ENCODE peak calls at places on chromosomes 11 and 22, in four cellular contexts. One of them, this sample, is unnamed.

GRCh38 chr11:115257286-115258077 is 246.7 kb downstream of the CADM1 start:
- DNase-seq in AG04449: no peak
- DNase-seq in heart left ventricle: no peak
- DNase-seq in osteocyte: no peak
- DNase-seq in this sample: no peak

GRCh38 chr22:22078329-22078728 is 95.7 kb upstream of the TOP3B start:
- DNase-seq in AG04449: no peak
- DNase-seq in heart left ventricle: no peak
- DNase-seq in osteocyte: no peak
- DNase-seq in this sample: no peak

GRCh38 chr11:8728566-8728965 is 46.0 kb downstream of the RPL27A start:
- DNase-seq in AG04449: no peak
- DNase-seq in heart left ventricle: no peak
- DNase-seq in osteocyte: no peak
- DNase-seq in this sample: no peak

GRCh38 chr22:36991220-36991619 is 28.0 kb downstream of the TST start:
- DNase-seq in AG04449: no peak
- DNase-seq in heart left ventricle: no peak
- DNase-seq in osteocyte: no peak
- DNase-seq in this sample: no peak

GRCh38 chr11:8035225-8035846 is 45.7 kb upstream of the TUB start:
- DNase-seq in AG04449: no peak
- DNase-seq in heart left ventricle: no peak
- DNase-seq in osteocyte: peak
- DNase-seq in this sample: peak

GRCh38 chr11:12924650-12925049 is 84.5 kb upstream of the RASSF10 start:
- DNase-seq in AG04449: no peak
- DNase-seq in heart left ventricle: no peak
- DNase-seq in osteocyte: no peak
- DNase-seq in this sample: no peak

GRCh38 chr11:114914231-114915005 is 236.1 kb downstream of the NXPE2 start:
- DNase-seq in AG04449: no peak
- DNase-seq in heart left ventricle: no peak
- DNase-seq in osteocyte: no peak
- DNase-seq in this sample: no peak

GRCh38 chr11:8838248-8838647 is 72.7 kb upstream of the AKIP1 start:
- DNase-seq in AG04449: no peak
- DNase-seq in heart left ventricle: no peak
- DNase-seq in osteocyte: no peak
- DNase-seq in this sample: no peak

GRCh38 chr22:37748659-37749058 is 51.8 kb downstream of the TRIOBP start:
- DNase-seq in AG04449: no peak
- DNase-seq in heart left ventricle: no peak
- DNase-seq in osteocyte: no peak
- DNase-seq in this sample: no peak

GRCh38 chr11:90288207-90288821 is 65.5 kb upstream of the CHORDC1 start:
- DNase-seq in AG04449: no peak
- DNase-seq in heart left ventricle: no peak
- DNase-seq in osteocyte: no peak
- DNase-seq in this sample: no peak

GRCh38 chr11:9123595-9124304 is 32.4 kb upstream of the SCUBE2 start:
- DNase-seq in AG04449: no peak
- DNase-seq in heart left ventricle: no peak
- DNase-seq in osteocyte: no peak
- DNase-seq in this sample: no peak

GRCh38 chr22:20155330-20156041 is 4.6 kb upstream of the CCDC188 start:
- DNase-seq in AG04449: no peak
- DNase-seq in heart left ventricle: peak
- DNase-seq in osteocyte: no peak
- DNase-seq in this sample: no peak

GRCh38 chr11:62514151-62514550 is 32.5 kb downstream of the AHNAK start:
- DNase-seq in AG04449: no peak
- DNase-seq in heart left ventricle: no peak
- DNase-seq in osteocyte: no peak
- DNase-seq in this sample: no peak

GRCh38 chr11:17790453-17790852 is 55.9 kb downstream of the KCNC1 start:
- DNase-seq in AG04449: no peak
- DNase-seq in heart left ventricle: no peak
- DNase-seq in osteocyte: no peak
- DNase-seq in this sample: no peak

GRCh38 chr22:28909375-28909774 is 26.0 kb downstream of the ZNRF3 start:
- DNase-seq in AG04449: no peak
- DNase-seq in heart left ventricle: no peak
- DNase-seq in osteocyte: no peak
- DNase-seq in this sample: no peak

GRCh38 chr11:69044111-69045013 is 4.4 kb upstream of the TPCN2 start:
- DNase-seq in AG04449: peak
- DNase-seq in heart left ventricle: peak
- DNase-seq in osteocyte: no peak
- DNase-seq in this sample: no peak

GRCh38 chr22:38271927-38272372 is 860 bp downstream of the TMEM184B start:
- DNase-seq in AG04449: no peak
- DNase-seq in heart left ventricle: no peak
- DNase-seq in osteocyte: no peak
- DNase-seq in this sample: no peak

GRCh38 chr11:130909650-130910049 is 6.6 kb downstream of the SNX19 start:
- DNase-seq in AG04449: peak
- DNase-seq in heart left ventricle: no peak
- DNase-seq in osteocyte: no peak
- DNase-seq in this sample: no peak

GRCh38 chr11:44611687-44612437 is 46.4 kb downstream of the CD82 start:
- DNase-seq in AG04449: no peak
- DNase-seq in heart left ventricle: peak
- DNase-seq in osteocyte: no peak
- DNase-seq in this sample: no peak

GRCh38 chr11:69041516-69041915 is 7.2 kb upstream of the TPCN2 start:
- DNase-seq in AG04449: no peak
- DNase-seq in heart left ventricle: no peak
- DNase-seq in osteocyte: no peak
- DNase-seq in this sample: no peak

GRCh38 chr11:110971110-110971509 is 258.9 kb upstream of the ARHGAP20 start:
- DNase-seq in AG04449: no peak
- DNase-seq in heart left ventricle: no peak
- DNase-seq in osteocyte: no peak
- DNase-seq in this sample: no peak

GRCh38 chr11:73570415-73571114 is 27.3 kb downstream of the FAM168A start:
- DNase-seq in AG04449: no peak
- DNase-seq in heart left ventricle: no peak
- DNase-seq in osteocyte: no peak
- DNase-seq in this sample: no peak

GRCh38 chr22:19448739-19449421 is 1.4 kb upstream of the C22orf39 start:
- DNase-seq in AG04449: no peak
- DNase-seq in heart left ventricle: no peak
- DNase-seq in osteocyte: no peak
- DNase-seq in this sample: no peak

GRCh38 chr11:70716986-70717775 is 318.9 kb downstream of the CTTN start:
- DNase-seq in AG04449: no peak
- DNase-seq in heart left ventricle: no peak
- DNase-seq in osteocyte: no peak
- DNase-seq in this sample: no peak

GRCh38 chr22:38490915-38491314 is 15.2 kb downstream of the DDX17 start:
- DNase-seq in AG04449: no peak
- DNase-seq in heart left ventricle: peak
- DNase-seq in osteocyte: no peak
- DNase-seq in this sample: no peak

GRCh38 chr11:134528453-134528852 is 116.4 kb upstream of the B3GAT1 start:
- DNase-seq in AG04449: no peak
- DNase-seq in heart left ventricle: peak
- DNase-seq in osteocyte: peak
- DNase-seq in this sample: peak

GRCh38 chr11:75380716-75381420 is 18.4 kb upstream of the RPS3 start:
- DNase-seq in AG04449: no peak
- DNase-seq in heart left ventricle: peak
- DNase-seq in osteocyte: no peak
- DNase-seq in this sample: no peak

GRCh38 chr11:87301785-87302540 is 264.2 kb downstream of the TMEM135 start:
- DNase-seq in AG04449: no peak
- DNase-seq in heart left ventricle: no peak
- DNase-seq in osteocyte: no peak
- DNase-seq in this sample: no peak

GRCh38 chr11:111836766-111837165 is 34.6 kb downstream of the ALG9 start:
- DNase-seq in AG04449: no peak
- DNase-seq in heart left ventricle: no peak
- DNase-seq in osteocyte: no peak
- DNase-seq in this sample: no peak

GRCh38 chr11:38818720-38819119 is 2220.7 kb upstream of the RAG2 start:
- DNase-seq in AG04449: no peak
- DNase-seq in heart left ventricle: no peak
- DNase-seq in osteocyte: no peak
- DNase-seq in this sample: no peak

GRCh38 chr11:133947298-133947905 is 9.4 kb downstream of the IGSF9B start:
- DNase-seq in AG04449: no peak
- DNase-seq in heart left ventricle: peak
- DNase-seq in osteocyte: no peak
- DNase-seq in this sample: no peak

DNA sequence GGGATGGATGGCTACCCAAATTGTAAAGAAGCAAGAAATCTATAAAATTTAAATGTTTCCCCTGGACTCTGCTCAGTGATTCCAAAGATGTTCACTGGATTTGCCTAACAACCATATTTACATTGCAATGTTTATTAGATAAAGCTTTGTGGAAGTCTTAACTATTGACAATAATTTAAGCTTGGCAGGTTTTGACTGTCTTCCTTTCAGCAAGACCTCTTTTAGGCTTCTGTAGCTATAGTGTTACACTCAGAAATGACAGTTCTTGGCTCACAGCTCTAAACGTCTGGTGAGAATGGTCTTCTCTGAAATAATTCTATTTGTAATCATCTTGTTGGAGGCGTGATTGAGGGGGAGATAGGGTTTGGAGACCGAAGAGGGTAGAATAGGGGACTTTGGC is 44.8 kb upstream of the CRTAM start:
- DNase-seq in AG04449: no peak
- DNase-seq in heart left ventricle: no peak
- DNase-seq in osteocyte: no peak
- DNase-seq in this sample: no peak
- TF ChIP-seq CTCF in AG04449: no peak
- TF ChIP-seq CTCF in heart left ventricle: no peak
- TF ChIP-seq CTCF in osteocyte: no peak
- TF ChIP-seq CTCF in this sample: no peak

GRCh38 chr22:23856721-23857605 is 712 bp upstream of the SLC2A11 start:
- DNase-seq in AG04449: no peak
- DNase-seq in heart left ventricle: peak
- DNase-seq in osteocyte: no peak
- DNase-seq in this sample: peak
- TF ChIP-seq CTCF in AG04449: peak
- TF ChIP-seq CTCF in heart left ventricle: no peak
- TF ChIP-seq CTCF in osteocyte: no peak
- TF ChIP-seq CTCF in this sample: peak

GRCh38 chr11:2390091-2390870 is 10.3 kb upstream of the TSSC4 start:
- DNase-seq in AG04449: no peak
- DNase-seq in heart left ventricle: no peak
- DNase-seq in osteocyte: no peak
- DNase-seq in this sample: no peak

GRCh38 chr11:2388431-2389024 is 11.4 kb downstream of the CD81 start:
- DNase-seq in AG04449: no peak
- DNase-seq in heart left ventricle: no peak
- DNase-seq in osteocyte: no peak
- DNase-seq in this sample: no peak

GRCh38 chr11:2390871-2391662 is 9.5 kb upstream of the TSSC4 start:
- DNase-seq in AG04449: no peak
- DNase-seq in heart left ventricle: no peak
- DNase-seq in osteocyte: no peak
- DNase-seq in this sample: no peak

GRCh38 chr11:2387266-2387982 is 10.3 kb downstream of the CD81 start:
- DNase-seq in AG04449: no peak
- DNase-seq in heart left ventricle: no peak
- DNase-seq in osteocyte: no peak
- DNase-seq in this sample: no peak

GRCh38 chr11:2389344-2390026 is 11.1 kb upstream of the TSSC4 start:
- DNase-seq in AG04449: no peak
- DNase-seq in heart left ventricle: no peak
- DNase-seq in osteocyte: no peak
- DNase-seq in this sample: no peak
- TF ChIP-seq CTCF in AG04449: no peak
- TF ChIP-seq CTCF in heart left ventricle: no peak
- TF ChIP-seq CTCF in osteocyte: peak
- TF ChIP-seq CTCF in this sample: peak

DNA sequence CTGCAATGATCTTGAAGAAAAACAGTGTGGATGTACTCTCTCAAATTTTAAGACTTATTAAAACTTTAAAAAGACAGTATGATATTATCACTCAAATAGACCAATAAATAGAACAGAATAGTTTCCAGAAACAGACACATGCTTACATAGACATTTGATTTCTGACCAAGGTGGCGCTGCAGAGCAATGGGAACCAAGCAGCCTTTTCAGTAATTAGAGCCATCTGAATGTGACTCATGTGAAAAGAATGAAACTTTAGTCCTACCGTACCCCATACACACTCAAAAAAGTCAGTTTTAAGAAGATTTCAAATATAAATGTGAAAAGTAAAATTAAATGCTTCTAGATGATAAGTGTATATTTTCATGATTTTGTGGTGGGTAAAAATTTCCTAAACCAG is 74.2 kb upstream of the MS4A8 start:
- DNase-seq in AG04449: no peak
- DNase-seq in heart left ventricle: no peak
- DNase-seq in osteocyte: no peak
- DNase-seq in this sample: no peak
- TF ChIP-seq CTCF in AG04449: no peak
- TF ChIP-seq CTCF in heart left ventricle: no peak
- TF ChIP-seq CTCF in osteocyte: peak
- TF ChIP-seq CTCF in this sample: peak

GRCh38 chr11:65013692-65014145 is 241 bp upstream of the ARL2 start:
- DNase-seq in AG04449: peak
- DNase-seq in heart left ventricle: peak
- DNase-seq in osteocyte: peak
- DNase-seq in this sample: peak
- TF ChIP-seq CTCF in AG04449: peak
- TF ChIP-seq CTCF in heart left ventricle: no peak
- TF ChIP-seq CTCF in osteocyte: no peak
- TF ChIP-seq CTCF in this sample: peak

GRCh38 chr11:117945047-117945820 is 16.0 kb upstream of the TMPRSS13 start:
- DNase-seq in AG04449: no peak
- DNase-seq in heart left ventricle: no peak
- DNase-seq in osteocyte: no peak
- DNase-seq in this sample: no peak
- TF ChIP-seq CTCF in AG04449: no peak
- TF ChIP-seq CTCF in heart left ventricle: no peak
- TF ChIP-seq CTCF in osteocyte: no peak
- TF ChIP-seq CTCF in this sample: peak

GRCh38 chr11:77115181-77115611 is 12.6 kb downstream of the OMP start:
- DNase-seq in AG04449: no peak
- DNase-seq in heart left ventricle: no peak
- DNase-seq in osteocyte: no peak
- DNase-seq in this sample: no peak
- TF ChIP-seq CTCF in AG04449: peak
- TF ChIP-seq CTCF in heart left ventricle: no peak
- TF ChIP-seq CTCF in osteocyte: peak
- TF ChIP-seq CTCF in this sample: peak

GRCh38 chr11:78630155-78630554 is 55.5 kb upstream of the NARS2 start:
- DNase-seq in AG04449: no peak
- DNase-seq in heart left ventricle: no peak
- DNase-seq in osteocyte: no peak
- DNase-seq in this sample: no peak

GRCh38 chr11:78635814-78636506 is 61.3 kb upstream of the NARS2 start:
- DNase-seq in AG04449: no peak
- DNase-seq in heart left ventricle: no peak
- DNase-seq in osteocyte: no peak
- DNase-seq in this sample: no peak

GRCh38 chr11:78633516-78634310 is 59.0 kb upstream of the NARS2 start:
- DNase-seq in AG04449: no peak
- DNase-seq in heart left ventricle: no peak
- DNase-seq in osteocyte: peak
- DNase-seq in this sample: no peak

GRCh38 chr11:78630561-78631303 is 56.1 kb upstream of the NARS2 start:
- DNase-seq in AG04449: no peak
- DNase-seq in heart left ventricle: no peak
- DNase-seq in osteocyte: peak
- DNase-seq in this sample: no peak
- TF ChIP-seq CTCF in AG04449: no peak
- TF ChIP-seq CTCF in heart left ventricle: no peak
- TF ChIP-seq CTCF in osteocyte: peak
- TF ChIP-seq CTCF in this sample: no peak

This sample was measured in type B pancreatic cell.